ENCODE peak calls at places on chromosomes 6 and 20, in six cellular contexts. A is IMR-90, G is H9, T is neuronal stem cell, N is mesenchymal stem cell, Q is trophoblast cell. E is an unnamed sample. For H3K4me1, the result is how much of the 10 kb centered on the place peaks cover.

GRCh38 chr6:128667339-128667858 is 147.0 kb upstream of the PTPRK start:
- DNase-seq in A (no peak), G (no peak), Q (no peak), T (no peak), N (no peak), E (no peak)

GRCh38 chr6:142300302-142300701 is 1.5 kb upstream of the ADGRG6 start:
- DNase-seq in Q (no peak), N (no peak), A (no peak), G (no peak), T (no peak), E (no peak)

GRCh38 chr6:139443226-139444112 is 69.0 kb upstream of the CITED2 start:
- DNase-seq in T (no peak), G (no peak), N (no peak), A (peak), Q (peak), E (no peak)

GRCh38 chr6:94130458-94130857 is 711.1 kb upstream of the EPHA7 start:
- DNase-seq in A (no peak), T (peak), Q (no peak), N (no peak), G (no peak), E (no peak)

GRCh38 chr20:51017313-51017712 is 5.6 kb downstream of the KCNG1 start:
- DNase-seq in A (no peak), N (no peak), G (no peak), T (no peak), Q (no peak), E (no peak)

GRCh38 chr20:59210186-59210585 is 46.6 kb downstream of the ZNF831 start:
- DNase-seq in G (no peak), T (no peak), N (no peak), Q (no peak), A (no peak), E (no peak)

GRCh38 chr6:57242505-57242904 is 20.4 kb upstream of the RAB23 start:
- DNase-seq in T (no peak), G (no peak), N (peak), Q (no peak), A (peak), E (no peak)

GRCh38 chr6:42748241-42748898 is 2.5 kb upstream of the TBCC start:
- DNase-seq in G (no peak), T (no peak), N (no peak), Q (no peak), A (no peak), E (no peak)

GRCh38 chr20:17228624-17229061 is 1.8 kb downstream of the PCSK2 start:
- DNase-seq in A (no peak), Q (no peak), G (peak), N (no peak), T (no peak), E (peak)

GRCh38 chr20:2476742-2477615 is 6.4 kb upstream of the SNRPB start:
- DNase-seq in N (no peak), T (no peak), G (peak), A (no peak), Q (no peak), E (no peak)

GRCh38 chr6:16319813-16320532 is 81.6 kb downstream of the GMPR start:
- DNase-seq in N (peak), A (peak), Q (peak), T (no peak), G (no peak), E (peak)

GRCh38 chr6:3751019-3751729 is at the start of gene PXDC1:
- DNase-seq in N (peak), Q (no peak), T (peak), G (peak), A (no peak), E (peak)

GRCh38 chr6:79868098-79868722 is 79.1 kb downstream of the ELOVL4 start:
- DNase-seq in N (peak), A (peak), Q (peak), G (peak), T (peak), E (peak)

GRCh38 chr6:127902933-127903332 is 2.1 kb upstream of the THEMIS start:
- DNase-seq in Q (peak), G (no peak), A (no peak), T (no peak), N (no peak), E (peak)

GRCh38 chr6:146315321-146316254 is 228.0 kb upstream of the RAB32 start:
- DNase-seq in A (no peak), Q (no peak), N (no peak), G (no peak), T (no peak), E (no peak)

GRCh38 chr6:168418631-168419250 is 22.2 kb upstream of the SMOC2 start:
- DNase-seq in Q (no peak), A (no peak), N (no peak), T (no peak), G (no peak), E (no peak)

GRCh38 chr20:37395921-37396519 is 50.1 kb downstream of the SRC start:
- DNase-seq in N (peak), G (peak), A (no peak), T (no peak), Q (no peak), E (peak)

GRCh38 chr6:134010400-134010799 is 42.0 kb downstream of the SLC2A12 start:
- DNase-seq in Q (no peak), G (no peak), A (no peak), T (no peak), N (no peak), E (no peak)

GRCh38 chr20:1326031-1326930 is 2.7 kb downstream of the SDCBP2 start:
- DNase-seq in G (peak), N (peak), T (no peak), A (peak), Q (no peak), E (no peak)

GRCh38 chr6:100269189-100269588 is 195.5 kb downstream of the SIM1 start:
- DNase-seq in N (peak), G (no peak), T (no peak), Q (no peak), A (peak), E (no peak)

GRCh38 chr20:41017448-41018042 is 11.1 kb upstream of the TOP1 start:
- DNase-seq in G (no peak), N (no peak), A (no peak), Q (peak), T (no peak), E (peak)

GRCh38 chr20:4341804-4342560 is 326.6 kb upstream of the RNF24 start:
- DNase-seq in A (peak), N (peak), T (no peak), Q (no peak), G (no peak), E (no peak)

GRCh38 chr6:39844866-39845265 is 52.7 kb downstream of the DAAM2 start:
- DNase-seq in T (no peak), Q (no peak), N (no peak), A (no peak), G (no peak), E (no peak)
- H2AK5ac ChIP-seq in T (no peak), Q (no peak), N (no peak), A (no peak), G (no peak), E (no peak)

DNA sequence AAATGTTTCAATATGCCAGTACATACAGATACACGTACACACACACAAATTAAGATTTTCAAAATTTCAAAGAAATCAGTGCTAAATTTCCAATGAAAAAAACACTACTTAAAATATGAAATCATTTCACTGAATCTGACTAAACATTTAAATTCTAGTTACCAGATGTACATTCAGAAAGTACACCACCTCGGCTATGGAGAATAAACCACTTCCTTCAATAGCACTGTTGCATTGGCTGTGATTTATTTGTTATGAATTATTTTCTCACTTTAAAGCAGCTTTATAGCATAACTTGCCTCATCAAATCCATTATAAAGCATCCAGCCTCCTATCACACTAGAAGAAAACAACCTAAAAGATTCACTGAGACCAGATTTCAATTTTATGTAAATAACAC is 36.6 kb downstream of the HBS1L start:
- DNase-seq in A (no peak), G (no peak), T (no peak), N (no peak), Q (no peak), E (no peak)
- H3K4me1 ChIP-seq in A (under half), G (under half), T (under half), N (under half), Q (under half), E (under half)

DNA sequence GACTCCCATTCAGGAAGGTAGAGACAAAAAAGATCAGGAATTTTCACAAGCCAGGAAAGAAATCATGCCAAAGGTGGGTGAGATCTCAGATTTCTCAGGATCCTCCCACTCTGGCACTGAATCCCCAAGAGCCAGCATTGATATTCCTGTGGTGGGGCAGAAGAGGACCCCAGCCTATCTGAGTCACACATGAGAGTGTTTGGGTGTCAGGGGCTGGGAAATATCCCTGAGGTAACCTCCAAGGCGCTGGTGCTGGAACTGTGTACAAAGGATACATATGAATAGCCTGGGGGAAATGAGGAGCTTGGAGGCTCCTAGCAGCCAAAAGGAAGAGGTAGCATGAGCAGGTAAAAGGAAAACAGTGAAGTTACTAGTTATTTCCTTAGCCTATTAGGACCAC is 369.4 kb downstream of the BTBD9 start:
- DNase-seq in G (no peak), A (no peak), Q (no peak), T (no peak), N (no peak), E (no peak)
- H2BK5ac ChIP-seq in G (no peak), A (peak), Q (no peak), T (no peak), N (no peak), E (peak)

DNA sequence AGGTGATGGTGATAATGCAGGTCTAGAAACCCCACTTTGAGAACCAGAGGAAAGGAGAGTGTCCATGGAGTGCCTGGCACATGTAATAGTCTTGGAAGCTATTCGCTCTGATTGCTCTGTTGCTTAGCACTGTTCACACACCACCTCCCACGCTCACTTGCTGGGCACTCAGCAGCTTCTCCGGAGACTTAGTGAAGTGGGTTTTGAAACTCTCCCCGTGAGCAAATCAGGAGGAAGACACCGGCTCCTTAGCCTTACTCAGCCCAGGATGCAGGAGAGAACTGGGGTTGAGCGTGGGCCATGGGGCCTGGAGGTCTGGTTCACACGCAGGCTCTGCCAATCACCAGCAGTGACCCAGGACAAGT is 22.2 kb downstream of the BMP7 start:
- DNase-seq in G (no peak), Q (no peak), T (no peak), A (no peak), N (no peak), E (no peak)
- H2AK5ac ChIP-seq in G (no peak), Q (no peak), T (peak), A (no peak), N (no peak), E (no peak)

GRCh38 chr20:31698243-31698802 is 24.3 kb downstream of the BCL2L1 start:
- DNase-seq in N (no peak), G (no peak), T (no peak), Q (no peak), A (no peak), E (no peak)
- H3K4me1 ChIP-seq in N (under half), G (under half), T (under half), Q (under half), A (under half), E (under half)

DNA sequence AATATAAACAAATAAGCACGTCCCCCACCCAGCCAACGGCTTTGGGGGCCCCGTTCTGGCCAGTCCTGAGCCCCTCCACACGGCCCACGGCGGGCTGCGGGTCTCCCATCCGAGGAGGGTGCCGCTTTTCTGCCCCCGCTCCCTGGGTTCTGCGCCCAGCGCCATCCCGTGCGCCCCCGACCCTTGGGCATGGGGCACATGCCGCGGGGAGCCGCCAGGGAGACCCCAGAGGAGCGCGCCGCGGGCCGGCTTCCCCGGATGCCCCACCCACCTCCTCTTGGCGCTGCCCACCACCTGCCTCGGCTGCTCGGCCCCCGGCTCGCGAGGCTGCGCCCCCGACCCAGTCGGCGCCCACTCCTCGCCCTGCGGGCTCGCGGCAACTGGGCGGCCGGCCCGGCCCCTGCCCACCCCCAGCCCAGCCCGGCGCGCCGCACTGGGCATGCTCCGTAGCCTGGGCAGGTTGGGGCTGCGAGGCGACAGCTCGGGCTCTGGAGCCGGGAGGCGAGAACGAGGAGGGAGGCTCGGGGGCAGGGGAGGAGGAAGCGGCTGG is 580 bp upstream of the PLCB4 start:
- DNase-seq in Q (peak), A (peak), N (peak), G (peak), T (peak), E (peak)
- H2BK5ac ChIP-seq in Q (peak), A (peak), N (peak), G (no peak), T (peak), E (peak)

DNA sequence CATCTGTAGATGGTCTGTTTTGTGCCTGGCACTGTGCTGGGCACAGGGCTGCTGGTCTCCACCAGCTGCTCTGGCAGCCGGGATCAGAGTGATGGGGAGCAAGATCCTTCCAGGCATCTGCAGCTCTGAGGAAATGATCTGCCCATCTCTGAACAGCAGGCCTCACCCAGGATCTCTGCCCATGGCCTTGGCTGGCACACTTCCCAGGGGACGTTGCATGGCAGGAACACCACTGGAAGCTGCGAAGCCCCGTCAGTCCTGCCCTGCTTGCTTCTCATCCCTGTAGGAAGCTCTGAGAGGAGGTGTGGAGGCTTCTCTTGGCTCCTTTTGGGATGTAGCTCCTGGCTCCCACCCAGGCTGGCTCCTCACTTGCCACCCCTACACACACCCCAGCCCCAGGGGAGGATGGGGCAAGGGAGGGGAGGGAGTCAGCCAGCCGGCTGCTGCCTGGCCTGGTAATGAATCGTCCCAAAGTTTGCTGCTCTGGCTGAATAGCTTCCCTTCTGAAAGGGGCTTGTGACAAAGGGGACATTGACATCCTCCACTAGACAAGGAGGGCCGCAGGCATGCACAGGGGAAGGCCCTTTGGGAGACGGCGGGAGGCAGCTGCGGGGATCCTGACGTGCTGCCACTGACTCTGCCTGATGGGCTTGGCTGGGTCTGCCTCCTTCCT is 108.9 kb downstream of the VEGFA start:
- DNase-seq in Q (no peak), A (no peak), T (peak), N (no peak), G (no peak), E (no peak)
- H2AK5ac ChIP-seq in Q (no peak), A (no peak), T (peak), N (no peak), G (no peak), E (no peak)

E was measured in mesendoderm.